ENCODE peak calls at places on chromosomes 7 and 10, in ten cellular contexts. C, F, L, V, S, U, D, H, B and W are unnamed samples.
A peak's percentile ranks its signal among the peaks of the same experiment; 100 is the strongest.

GRCh38 chr10:32144817-32145688 is 88.8 kb upstream of the KIF5B start:
- DNase-seq in C (no peak), U (no peak), S (no peak), F (no peak), B (no peak), D (no peak), H (no peak), L (no peak), V (no peak), W (no peak)

GRCh38 chr10:73517166-73517888 is 21.5 kb upstream of the PPP3CB start:
- DNase-seq in D (peak; percentile 41), S (no peak), H (no peak), C (peak; percentile 45), U (no peak), B (peak; percentile 41), L (no peak), F (no peak), V (no peak), W (no peak)

GRCh38 chr7:33459340-33459751 is 330.0 kb downstream of the BBS9 start:
- DNase-seq in U (no peak), F (peak; percentile 50), V (no peak), L (no peak), C (peak; percentile 34), S (no peak), B (peak; percentile 46), H (no peak), D (peak; percentile 3), W (no peak)

GRCh38 chr7:112108984-112109383 is 97.2 kb downstream of the DOCK4 start:
- DNase-seq in U (no peak), F (no peak), B (no peak), H (no peak), D (no peak), L (no peak), C (no peak), S (no peak), V (no peak), W (no peak)

GRCh38 chr7:129969881-129970446 is 17.2 kb upstream of the UBE2H start:
- DNase-seq in H (no peak), F (no peak), B (peak; percentile 88), S (peak; percentile 99), L (no peak), V (no peak), U (no peak), C (peak; percentile 84), D (peak; percentile 84), W (no peak)

GRCh38 chr7:129401968-129402860 is 32.0 kb upstream of the STRIP2 start:
- DNase-seq in H (no peak), V (no peak), B (no peak), S (no peak), C (no peak), F (no peak), D (no peak), L (no peak), U (no peak), W (no peak)

GRCh38 chr10:53209941-53210611 is 437.5 kb upstream of the MBL2 start:
- DNase-seq in S (peak; percentile 33), U (no peak), L (no peak), V (no peak), D (peak; percentile 8), H (no peak), C (no peak), B (no peak), F (no peak), W (no peak)

GRCh38 chr10:80468002-80468401 is 13.9 kb downstream of the TSPAN14 start:
- DNase-seq in B (no peak), F (no peak), L (peak; percentile 85), U (no peak), V (peak; percentile 71), C (no peak), D (no peak), H (no peak), S (no peak), W (peak; percentile 61)

GRCh38 chr10:132201111-132201989 is 14.6 kb downstream of the DPYSL4 start:
- DNase-seq in H (no peak), F (no peak), B (no peak), U (no peak), L (peak; percentile 10), S (no peak), C (no peak), V (no peak), D (no peak), W (no peak)

GRCh38 chr10:69936091-69936490 is 116.6 kb upstream of the MACROH2A2 start:
- DNase-seq in S (no peak), C (peak; percentile 22), B (peak; percentile 11), U (no peak), D (no peak), F (no peak), H (no peak), L (no peak), V (no peak), W (no peak)